ENCODE peak calls at places on chromosomes 5 and 9, in ten cellular contexts. H is adrenal gland; P is thyroid gland; I is IMR-90; V is CD4-positive, CD25-positive, alpha-beta regulatory T cell; C is Peyer's patch; W is tibial nerve; R is RWPE1; J is brain microvascular endothelial cell; S is Panc1. F is an unnamed sample.

GRCh38 chr5:59661939-59662615 is 231.4 kb downstream of the PDE4D start:
- DNase-seq in H (no peak), P (no peak), I (no peak), V (no peak), C (no peak), W (no peak), R (no peak), J (no peak), S (no peak), F (no peak)

GRCh38 chr9:37715991-37716505 is 37.6 kb upstream of the TRMT10B start:
- DNase-seq in H (no peak), P (no peak), I (no peak), V (no peak), C (no peak), W (no peak), R (no peak), J (no peak), S (no peak), F (no peak)

GRCh38 chr9:79257215-79257614 is 314.6 kb upstream of the TLE4 start:
- DNase-seq in H (no peak), P (no peak), I (no peak), V (no peak), C (no peak), W (no peak), R (no peak), J (no peak), S (no peak), F (no peak)

GRCh38 chr9:121577201-121577600 is 74.2 kb upstream of the DAB2IP start:
- DNase-seq in H (no peak), P (no peak), I (no peak), V (no peak), C (no peak), W (no peak), R (no peak), J (no peak), S (no peak), F (no peak)

GRCh38 chr9:126063326-126063725 is 263.3 kb upstream of the MVB12B start:
- DNase-seq in H (no peak), P (no peak), I (no peak), V (no peak), C (no peak), W (no peak), R (no peak), J (no peak), S (no peak), F (no peak)

GRCh38 chr9:6354072-6354686 is 26.0 kb downstream of the TPD52L3 start:
- DNase-seq in H (peak), P (no peak), I (peak), V (peak), C (peak), W (no peak), R (peak), J (peak), S (peak), F (peak)

GRCh38 chr5:169287529-169287928 is 13.4 kb downstream of the SLIT3 start:
- DNase-seq in H (no peak), P (peak), I (no peak), V (no peak), C (no peak), W (no peak), R (no peak), J (no peak), S (no peak), F (no peak)

GRCh38 chr9:136849960-136850865 is 1.0 kb downstream of the PHPT1 start:
- DNase-seq in H (no peak), P (no peak), I (no peak), V (no peak), C (no peak), W (no peak), R (no peak), J (no peak), S (no peak), F (no peak)

GRCh38 chr5:72246954-72247442 is 73.0 kb downstream of the MRPS27 start:
- DNase-seq in H (no peak), P (no peak), I (peak), V (no peak), C (no peak), W (no peak), R (no peak), J (peak), S (no peak), F (no peak)

GRCh38 chr9:79001012-79001411 is 570.8 kb upstream of the TLE4 start:
- DNase-seq in H (no peak), P (no peak), I (no peak), V (no peak), C (no peak), W (no peak), R (no peak), J (no peak), S (no peak), F (no peak)

GRCh38 chr9:112819635-112820496 is 69.3 kb downstream of the SNX30 start:
- DNase-seq in H (peak), P (peak), I (peak), V (peak), C (no peak), W (peak), R (peak), J (peak), S (peak), F (peak)

GRCh38 chr5:148860599-148860998 is 34.2 kb downstream of the ADRB2 start:
- DNase-seq in H (no peak), P (no peak), I (peak), V (no peak), C (no peak), W (no peak), R (no peak), J (no peak), S (no peak), F (no peak)

GRCh38 chr5:75152861-75153260 is 83.8 kb downstream of the ANKRD31 start:
- DNase-seq in H (no peak), P (no peak), I (no peak), V (no peak), C (no peak), W (no peak), R (peak), J (no peak), S (no peak), F (no peak)

GRCh38 chr9:93996863-93997262 is 41.7 kb upstream of the BARX1 start:
- DNase-seq in H (no peak), P (no peak), I (no peak), V (no peak), C (no peak), W (no peak), R (no peak), J (no peak), S (no peak), F (no peak)

GRCh38 chr5:76264681-76265080 is 138.4 kb upstream of the IQGAP2 start:
- DNase-seq in H (no peak), P (no peak), I (no peak), V (no peak), C (no peak), W (no peak), R (no peak), J (no peak), S (no peak), F (no peak)

GRCh38 chr5:160685695-160686094 is 166.3 kb downstream of the ATP10B start:
- DNase-seq in H (no peak), P (no peak), I (no peak), V (no peak), C (no peak), W (no peak), R (peak), J (no peak), S (no peak), F (no peak)

GRCh38 chr5:142246263-142246662 is 78.6 kb downstream of the SPRY4 start:
- DNase-seq in H (no peak), P (no peak), I (peak), V (no peak), C (no peak), W (peak), R (peak), J (peak), S (no peak), F (peak)

GRCh38 chr5:170451764-170452365 is 52.0 kb upstream of the KCNIP1 start:
- DNase-seq in H (no peak), P (no peak), I (peak), V (no peak), C (no peak), W (no peak), R (peak), J (peak), S (no peak), F (no peak)

GRCh38 chr5:168239325-168239724 is 52.1 kb upstream of the WWC1 start:
- DNase-seq in H (no peak), P (no peak), I (no peak), V (no peak), C (no peak), W (no peak), R (no peak), J (no peak), S (no peak), F (no peak)

GRCh38 chr5:142826741-142827492 is 56.7 kb downstream of the ARHGAP26 start:
- DNase-seq in H (peak), P (peak), I (peak), V (no peak), C (no peak), W (no peak), R (peak), J (peak), S (peak), F (peak)

GRCh38 chr9:97553841-97554240 is 52.4 kb downstream of the TMOD1 start:
- DNase-seq in H (no peak), P (no peak), I (no peak), V (no peak), C (no peak), W (no peak), R (no peak), J (no peak), S (no peak), F (no peak)

GRCh38 chr5:124399426-124399961 is 346.9 kb downstream of the ZNF608 start:
- DNase-seq in H (no peak), P (no peak), I (no peak), V (no peak), C (no peak), W (no peak), R (no peak), J (no peak), S (no peak), F (no peak)

GRCh38 chr5:124404796-124405195 is 341.6 kb downstream of the ZNF608 start:
- DNase-seq in H (no peak), P (no peak), I (no peak), V (no peak), C (no peak), W (no peak), R (no peak), J (no peak), S (no peak), F (no peak)

GRCh38 chr5:124402144-124402581 is 344.3 kb downstream of the ZNF608 start:
- DNase-seq in H (no peak), P (peak), I (peak), V (no peak), C (no peak), W (peak), R (peak), J (no peak), S (no peak), F (peak)

GRCh38 chr5:124401247-124402143 is 344.9 kb downstream of the ZNF608 start:
- DNase-seq in H (no peak), P (no peak), I (no peak), V (no peak), C (no peak), W (no peak), R (no peak), J (no peak), S (no peak), F (no peak)

DNA sequence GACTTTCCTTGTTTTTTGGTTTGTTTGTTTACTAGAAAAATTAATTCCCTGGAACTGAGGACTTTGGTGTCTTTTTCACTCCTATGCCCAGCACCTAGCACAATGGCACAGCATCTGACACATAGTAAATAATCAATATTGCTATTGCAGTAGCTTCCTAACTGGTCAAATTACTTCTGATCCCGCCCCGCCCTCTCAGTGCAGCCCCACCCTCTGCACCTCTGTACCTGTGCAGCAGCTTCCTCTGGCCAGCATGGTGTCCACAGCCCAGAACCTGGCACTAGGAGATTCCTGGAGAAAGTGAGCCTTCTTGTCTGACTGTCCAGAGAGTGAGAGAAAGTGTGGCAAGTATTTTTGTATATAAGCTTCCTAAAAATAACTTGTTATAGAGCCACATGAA is 343.2 kb downstream of the ZNF608 start:
- DNase-seq in H (no peak), P (no peak), I (no peak), V (no peak), C (no peak), W (no peak), R (no peak), J (no peak), S (no peak), F (no peak)
- H3K27ac ChIP-seq in H (no peak), P (no peak), I (no peak), V (no peak), C (no peak), W (no peak), R (no peak), J (no peak), S (no peak), F (no peak)

GRCh38 chr9:95098391-95098921 is 219.1 kb downstream of the FANCC start:
- DNase-seq in H (no peak), P (peak), I (no peak), V (no peak), C (no peak), W (no peak), R (no peak), J (no peak), S (no peak), F (no peak)
- H3K27ac ChIP-seq in H (no peak), P (peak), I (no peak), V (no peak), C (no peak), W (peak), R (peak), J (no peak), S (no peak), F (peak)

GRCh38 chr5:176631383-176631970 is 1.0 kb downstream of the EIF4E1B start:
- DNase-seq in H (no peak), P (no peak), I (no peak), V (no peak), C (no peak), W (no peak), R (no peak), J (no peak), S (no peak), F (no peak)
- H3K27ac ChIP-seq in H (no peak), P (no peak), I (no peak), V (no peak), C (no peak), W (no peak), R (no peak), J (no peak), S (no peak), F (no peak)

DNA sequence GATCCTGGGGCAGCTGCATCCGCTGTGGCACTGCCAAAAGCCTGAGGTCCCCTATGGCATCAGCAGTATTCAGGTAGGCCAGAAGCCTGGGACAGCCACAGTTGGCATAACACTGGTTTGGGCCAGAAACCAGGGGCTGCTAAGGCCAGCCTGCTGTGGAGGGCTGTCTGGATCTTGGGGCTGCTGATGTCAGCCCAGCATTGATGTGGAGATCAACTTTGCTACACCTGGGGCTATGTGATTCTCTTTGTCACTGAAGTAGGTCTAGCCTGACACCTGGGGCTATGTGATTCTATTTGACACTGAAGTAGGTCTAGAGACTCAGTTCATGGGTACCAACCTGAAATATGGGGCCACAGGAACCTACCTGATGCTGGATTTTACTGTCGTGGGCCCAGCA is 411.5 kb downstream of the RASEF start:
- DNase-seq in H (no peak), P (no peak), I (no peak), V (no peak), C (no peak), W (no peak), R (no peak), J (no peak), S (no peak), F (no peak)
- H3K27ac ChIP-seq in H (no peak), P (no peak), I (no peak), V (no peak), C (no peak), W (no peak), R (no peak), J (no peak), S (no peak), F (no peak)

DNA sequence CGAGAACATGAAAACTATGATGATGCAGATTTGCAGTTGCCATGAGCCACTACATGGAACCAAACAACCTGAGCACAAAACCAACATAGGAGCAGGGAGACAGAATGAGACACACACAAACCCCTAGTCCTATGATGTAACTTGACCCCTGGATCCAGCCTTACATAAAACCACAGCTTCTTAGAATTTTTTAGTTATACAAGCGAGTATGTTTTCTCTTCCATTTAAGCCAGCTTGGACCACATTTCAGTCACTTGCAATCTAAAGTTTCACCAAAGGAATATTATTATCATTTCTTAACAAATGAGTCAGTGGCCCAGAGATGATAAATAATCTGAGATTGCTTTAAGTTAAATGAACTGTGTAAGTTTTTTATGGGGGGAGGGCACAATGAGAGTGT is 6.8 kb downstream of the SPOCK1 start:
- DNase-seq in H (no peak), P (no peak), I (peak), V (no peak), C (no peak), W (no peak), R (no peak), J (peak), S (no peak), F (no peak)
- H3K27ac ChIP-seq in H (no peak), P (no peak), I (peak), V (no peak), C (no peak), W (no peak), R (no peak), J (peak), S (no peak), F (no peak)

GRCh38 chr5:16726538-16726946 is 109.7 kb upstream of the RETREG1 start:
- DNase-seq in H (no peak), P (no peak), I (peak), V (peak), C (no peak), W (no peak), R (no peak), J (no peak), S (no peak), F (no peak)

GRCh38 chr5:16725575-16725974 is 108.8 kb upstream of the RETREG1 start:
- DNase-seq in H (no peak), P (no peak), I (no peak), V (no peak), C (no peak), W (no peak), R (no peak), J (no peak), S (no peak), F (no peak)

GRCh38 chr5:16723821-16724220 is 107.0 kb upstream of the RETREG1 start:
- DNase-seq in H (no peak), P (no peak), I (no peak), V (no peak), C (no peak), W (no peak), R (no peak), J (no peak), S (no peak), F (no peak)

GRCh38 chr5:16721151-16722102 is 104.6 kb upstream of the RETREG1 start:
- DNase-seq in H (no peak), P (no peak), I (no peak), V (no peak), C (no peak), W (no peak), R (no peak), J (no peak), S (no peak), F (peak)
- H3K27ac ChIP-seq in H (no peak), P (no peak), I (no peak), V (no peak), C (peak), W (no peak), R (no peak), J (no peak), S (peak), F (peak)

F was measured in body of pancreas.